ENCODE peak calls at places on chromosomes 11 and 22, in four cellular contexts. H is NT2/D1, V is globus pallidus, M is left ventricle myocardium inferior. S is an unnamed sample.

GRCh38 chr22:36510966-36511881 is 4.4 kb upstream of the FOXRED2 start:
- DNase-seq in M (no peak), V (no peak), H (no peak), S (peak)

GRCh38 chr11:26994579-26995210 is 783 bp downstream of the FIBIN start:
- DNase-seq in V (no peak), M (no peak), H (no peak), S (no peak)

GRCh38 chr11:44611687-44612437 is 46.4 kb downstream of the CD82 start:
- DNase-seq in M (peak), H (no peak), V (no peak), S (no peak)

GRCh38 chr22:20852076-20852475 is 6.5 kb downstream of the PI4KA start:
- DNase-seq in V (no peak), M (no peak), H (no peak), S (no peak)

GRCh38 chr22:29308791-29309262 is 2.4 kb downstream of the GAS2L1 start:
- DNase-seq in M (no peak), H (no peak), V (no peak), S (no peak)

GRCh38 chr22:38177926-38178604 is 3.6 kb downstream of the PLA2G6 start:
- DNase-seq in M (peak), V (peak), H (no peak), S (no peak)

GRCh38 chr11:115701284-115701875 is 197.2 kb upstream of the CADM1 start:
- DNase-seq in M (no peak), H (no peak), V (no peak), S (peak)

GRCh38 chr11:63142459-63142858 is 1.6 kb downstream of the SLC22A24 start:
- DNase-seq in V (no peak), M (no peak), H (no peak), S (no peak)

GRCh38 chr11:70471254-70471653 is 72.9 kb downstream of the CTTN start:
- DNase-seq in V (no peak), H (peak), M (no peak), S (peak)

GRCh38 chr11:38582151-38582550 is 1984.1 kb upstream of the RAG2 start:
- DNase-seq in M (no peak), V (no peak), H (no peak), S (no peak)

GRCh38 chr11:6655020-6655789 is 404 bp downstream of the DCHS1 start:
- DNase-seq in V (no peak), H (no peak), M (no peak), S (no peak)

GRCh38 chr11:12470236-12470635 is 92.9 kb downstream of the PARVA start:
- DNase-seq in H (no peak), V (no peak), M (no peak), S (no peak)

GRCh38 chr22:28424427-28425080 is 255.1 kb downstream of the TTC28 start:
- DNase-seq in V (no peak), H (no peak), M (no peak), S (no peak)

GRCh38 chr11:111307472-111308108 is 9.2 kb downstream of the POU2AF3 start:
- DNase-seq in M (no peak), V (no peak), H (no peak), S (no peak)

GRCh38 chr11:75768112-75768908 is at the start of gene DGAT2:
- DNase-seq in M (peak), H (peak), V (peak), S (peak)

GRCh38 chr11:108062336-108062735 is 53.6 kb downstream of the CUL5 start:
- DNase-seq in V (no peak), H (no peak), M (no peak), S (no peak)

GRCh38 chr11:859394-860131 is 16.9 kb downstream of the TSPAN4 start:
- DNase-seq in H (no peak), V (peak), M (peak), S (peak)

GRCh38 chr11:120375076-120375475 is 38.9 kb downstream of the ARHGEF12 start:
- DNase-seq in V (no peak), M (no peak), H (no peak), S (no peak)

GRCh38 chr11:13136272-13136596 is 127.1 kb downstream of the RASSF10 start:
- DNase-seq in M (no peak), H (no peak), V (no peak), S (no peak)

GRCh38 chr11:100831929-100832480 is 144.9 kb downstream of the ARHGAP42 start:
- DNase-seq in M (no peak), H (no peak), V (no peak), S (no peak)

GRCh38 chr22:46500201-46500600 is 37.2 kb downstream of the CELSR1 start:
- DNase-seq in V (no peak), M (no peak), H (peak), S (no peak)

GRCh38 chr11:27205269-27205668 is 157.7 kb downstream of the CCDC34 start:
- DNase-seq in M (no peak), V (no peak), H (no peak), S (no peak)

GRCh38 chr11:3865388-3866193 is 10.1 kb downstream of the STIM1 start:
- DNase-seq in H (no peak), M (no peak), V (no peak), S (no peak)

GRCh38 chr22:40819741-40820140 is 595 bp upstream of the SLC25A17 start:
- DNase-seq in H (no peak), V (no peak), M (no peak), S (no peak)

GRCh38 chr11:76266269-76266668 is 60.0 kb upstream of the WNT11 start:
- DNase-seq in H (no peak), M (no peak), V (no peak), S (no peak)

GRCh38 chr22:48980409-48980808 is 847.3 kb downstream of the BRD1 start:
- DNase-seq in H (no peak), M (no peak), V (no peak), S (no peak)

GRCh38 chr11:72013765-72014711 is 15.3 kb downstream of the IL18BP start:
- DNase-seq in H (no peak), V (no peak), M (no peak), S (peak)

GRCh38 chr11:35618497-35619029 is 303 bp downstream of the FJX1 start:
- DNase-seq in M (peak), H (no peak), V (peak), S (no peak)

GRCh38 chr22:19756288-19757128 is 4.1 kb upstream of the TBX1 start:
- DNase-seq in M (no peak), H (no peak), V (no peak), S (peak)

GRCh38 chr11:121486054-121486453 is 33.3 kb upstream of the SORL1-AS1 start:
- DNase-seq in M (no peak), H (no peak), V (no peak), S (no peak)

S was measured in cerebellar cortex.